ENCODE peak calls at places on chromosomes 4 and X, in nine cellular contexts. T, L, Z, R, Y, F, P, K and M are unnamed samples.
A peak's percentile ranks its signal among the peaks of the same experiment; 100 is the strongest.

GRCh38 chr4:3434891-3435683 is 6.7 kb upstream of the HGFAC start:
- DNase-seq in L (no peak), R (peak; percentile 17), K (no peak), P (no peak), Z (no peak), F (peak; percentile 34), T (no peak), Y (peak; percentile 73), M (no peak)

GRCh38 chrX:41732260-41732659 is 8.3 kb downstream of the GPR82 start:
- DNase-seq in T (no peak), K (no peak), L (no peak), F (no peak), R (no peak), P (no peak), Z (no peak), Y (peak; percentile 22), M (no peak)

GRCh38 chrX:45186643-45187026 is 14.0 kb downstream of the DIPK2B start:
- DNase-seq in R (no peak), Z (no peak), T (no peak), Y (no peak), L (no peak), P (no peak), F (no peak), K (no peak), M (no peak)

GRCh38 chr4:93436000-93436626 is 392.4 kb upstream of the ATOH1 start:
- DNase-seq in R (no peak), K (no peak), P (no peak), F (peak; percentile 4), Z (no peak), T (no peak), L (no peak), Y (no peak), M (no peak)

GRCh38 chr4:95545526-95545925 is 3.2 kb downstream of the UNC5C start:
- DNase-seq in Z (no peak), F (peak; percentile 9), Y (no peak), R (no peak), L (no peak), T (no peak), K (no peak), P (no peak), M (peak; percentile 31)

GRCh38 chrX:42708222-42708621 is 69.7 kb downstream of the PPP1R2C start:
- DNase-seq in F (no peak), Z (peak; percentile 16), T (no peak), L (no peak), P (no peak), K (no peak), R (no peak), Y (no peak), M (no peak)

GRCh38 chr4:147782087-147782781 is 50.3 kb downstream of the ARHGAP10 start:
- DNase-seq in L (peak; percentile 38), Y (no peak), P (peak; percentile 83), F (no peak), Z (peak; percentile 65), K (peak; percentile 55), T (no peak), R (no peak), M (no peak)

GRCh38 chrX:129932137-129932791 is 26.3 kb downstream of the UTP14A start:
- DNase-seq in F (peak; percentile 94), R (peak; percentile 72), T (peak; percentile 86), Y (peak; percentile 92), Z (peak; percentile 92), K (peak; percentile 83), L (peak; percentile 79), P (peak; percentile 61), M (peak; percentile 46)

GRCh38 chr4:25970691-25971427 is 56.8 kb downstream of the SMIM20 start:
- DNase-seq in Z (peak; percentile 52), L (peak; percentile 46), Y (peak; percentile 69), T (no peak), K (peak; percentile 36), F (peak; percentile 66), R (no peak), P (no peak), M (no peak)

GRCh38 chr4:122658377-122658776 is 37.5 kb upstream of the IL21 start:
- DNase-seq in P (no peak), T (no peak), F (no peak), R (no peak), L (no peak), K (no peak), Y (no peak), Z (no peak), M (no peak)

GRCh38 chr4:152289963-152290362 is 245.9 kb downstream of the FBXW7 start:
- DNase-seq in F (no peak), Z (no peak), Y (no peak), K (no peak), P (no peak), L (no peak), R (no peak), T (no peak), M (no peak)

GRCh38 chr4:99815597-99816011 is 1.0 kb upstream of the DAPP1 start:
- DNase-seq in T (peak; percentile 41), Y (no peak), F (no peak), K (no peak), L (peak; percentile 98), P (peak; percentile 100), Z (no peak), R (peak; percentile 60), M (peak; percentile 100)

GRCh38 chrX:85243155-85243554 is 424 bp downstream of the SATL1 start:
- DNase-seq in F (peak; percentile 30), L (no peak), T (no peak), P (no peak), Z (peak; percentile 1), Y (no peak), R (no peak), K (no peak), M (no peak)

GRCh38 chrX:77962068-77962902 is 7.2 kb downstream of the PGAM4 start:
- DNase-seq in R (no peak), L (no peak), Z (peak; percentile 18), K (no peak), Y (no peak), T (no peak), F (no peak), P (no peak), M (no peak)

GRCh38 chr4:89298788-89299152 is 8.8 kb downstream of the GPRIN3 start:
- DNase-seq in L (peak; percentile 9), K (peak; percentile 31), T (no peak), Z (peak; percentile 47), F (no peak), Y (no peak), P (no peak), R (peak; percentile 76), M (peak; percentile 28)

GRCh38 chr4:1642196-1642951 is 41.7 kb downstream of the FAM53A start:
- DNase-seq in P (no peak), Z (no peak), T (no peak), R (no peak), K (no peak), Y (no peak), F (no peak), L (no peak), M (no peak)
- H3K4me1 ChIP-seq in P (no peaks in the 10 kb centered on the region), Z (no peaks in the 10 kb centered on the region), T (no peaks in the 10 kb centered on the region), R (no peaks in the 10 kb centered on the region), K (no peaks in the 10 kb centered on the region), Y (peaks cover 11% of the 10 kb centered on the region), F (no peaks in the 10 kb centered on the region), L (no peaks in the 10 kb centered on the region), M (peaks cover 13% of the 10 kb centered on the region)

GRCh38 chrX:120334137-120334536 is 22.9 kb upstream of the TMEM255A start:
- DNase-seq in P (no peak), L (no peak), Y (no peak), T (no peak), R (peak; percentile 18), Z (no peak), F (peak; percentile 64), K (no peak), M (no peak)

GRCh38 chrX:120336899-120337298 is 25.0 kb upstream of the ATP1B4 start:
- DNase-seq in F (no peak), T (no peak), R (no peak), K (no peak), Z (no peak), Y (no peak), P (no peak), L (no peak), M (no peak)

GRCh38 chrX:120334603-120335002 is 23.3 kb upstream of the TMEM255A start:
- DNase-seq in L (no peak), K (no peak), Z (no peak), R (no peak), P (no peak), Y (no peak), T (no peak), F (peak; percentile 61), M (no peak)

DNA sequence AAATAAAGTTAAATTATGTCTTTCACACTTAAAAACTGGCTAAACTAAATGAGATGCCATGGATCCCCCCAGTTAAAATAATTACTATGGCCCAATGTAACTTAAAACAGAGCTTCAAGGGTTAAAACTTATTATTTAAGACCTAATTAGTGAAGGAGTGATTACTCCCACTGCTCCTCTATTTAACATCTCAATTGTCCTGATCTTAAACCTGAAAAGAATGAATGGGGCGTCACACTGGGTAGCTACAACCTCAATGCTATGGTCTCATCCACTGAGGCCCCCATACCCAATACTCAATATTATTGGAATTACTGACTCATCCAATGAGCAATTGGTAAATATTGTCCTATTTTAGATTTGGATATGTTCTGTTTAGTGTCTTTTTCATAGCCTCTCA is 21.1 kb upstream of the TMEM255A start:
- DNase-seq in Z (no peak), L (no peak), T (no peak), K (no peak), R (no peak), Y (no peak), P (no peak), F (no peak), M (no peak)
- H3K79me2 ChIP-seq in Z (no peaks in the 10 kb centered on the region), L (no peaks in the 10 kb centered on the region), T (no peaks in the 10 kb centered on the region), K (no peaks in the 10 kb centered on the region), R (no peaks in the 10 kb centered on the region), Y (no peaks in the 10 kb centered on the region), P (no peaks in the 10 kb centered on the region), F (no peaks in the 10 kb centered on the region), M (no peaks in the 10 kb centered on the region)

GRCh38 chrX:132409780-132410556 is 78.9 kb downstream of the MBNL3 start:
- DNase-seq in F (no peak), R (no peak), Z (no peak), Y (no peak), P (no peak), K (no peak), L (no peak), T (no peak), M (no peak)

GRCh38 chrX:132412208-132412607 is 76.6 kb downstream of the MBNL3 start:
- DNase-seq in Y (peak; percentile 80), F (peak; percentile 87), P (no peak), K (no peak), R (no peak), L (no peak), T (peak; percentile 76), Z (peak; percentile 2), M (no peak)

GRCh38 chrX:132413459-132413858 is 75.4 kb downstream of the MBNL3 start:
- DNase-seq in L (no peak), P (no peak), Z (no peak), K (no peak), F (peak; percentile 90), T (peak; percentile 71), Y (peak; percentile 33), R (no peak), M (no peak)

GRCh38 chrX:132414404-132414803 is 74.4 kb downstream of the MBNL3 start:
- DNase-seq in K (no peak), F (no peak), R (no peak), P (no peak), Z (no peak), T (no peak), L (no peak), Y (no peak), M (no peak)

GRCh38 chrX:132411310-132411977 is 77.4 kb downstream of the MBNL3 start:
- DNase-seq in R (no peak), L (no peak), F (no peak), Z (no peak), K (no peak), P (no peak), T (no peak), Y (no peak), M (no peak)
- H3K27ac ChIP-seq in R (no peak overlapping the region), L (no peak overlapping the region), F (peak overlapping the region; percentile 22), Z (no peak overlapping the region), K (no peak overlapping the region), P (no peak overlapping the region), T (no peak overlapping the region), Y (no peak overlapping the region), M (no peak overlapping the region)

GRCh38 chr4:78562687-78563086 is 11.1 kb downstream of the ANXA3 start:
- DNase-seq in R (no peak), Z (no peak), L (no peak), P (no peak), T (no peak), Y (no peak), F (no peak), K (no peak), M (no peak)
- H3K4me1 ChIP-seq in R (no peaks in the 10 kb centered on the region), Z (peaks cover 16% of the 10 kb centered on the region), L (peaks cover 74% of the 10 kb centered on the region), P (peaks cover 86% of the 10 kb centered on the region), T (peaks cover 18% of the 10 kb centered on the region), Y (peaks cover 9% of the 10 kb centered on the region), F (peaks cover 13% of the 10 kb centered on the region), K (peaks cover 51% of the 10 kb centered on the region), M (peaks cover 78% of the 10 kb centered on the region)